ENCODE peak calls at places on chromosomes 12 and 14, in four cellular contexts. One of them, this sample, is unnamed.

GRCh38 chr12:90958995-90959394 is 4.0 kb upstream of the CCER1 start:
- DNase-seq in GM12865: no peak
- DNase-seq in NCI-H1105 treated with DMSO at 0.1 percent for 48 hours: no peak
- DNase-seq in sigmoid colon: no peak
- DNase-seq in this sample: no peak

GRCh38 chr14:78164226-78164853 is 5.8 kb upstream of the NRXN3 start:
- DNase-seq in GM12865: peak
- DNase-seq in NCI-H1105 treated with DMSO at 0.1 percent for 48 hours: peak
- DNase-seq in sigmoid colon: no peak
- DNase-seq in this sample: no peak

GRCh38 chr14:68195126-68195525 is 375.5 kb downstream of the RAD51B start:
- DNase-seq in GM12865: no peak
- DNase-seq in NCI-H1105 treated with DMSO at 0.1 percent for 48 hours: no peak
- DNase-seq in sigmoid colon: no peak
- DNase-seq in this sample: no peak

GRCh38 chr12:117165342-117165741 is 24.9 kb downstream of the FBXO21 start:
- DNase-seq in GM12865: no peak
- DNase-seq in NCI-H1105 treated with DMSO at 0.1 percent for 48 hours: peak
- DNase-seq in sigmoid colon: no peak
- DNase-seq in this sample: no peak

GRCh38 chr14:94768521-94769412 is 1.1 kb downstream of the GSC start:
- DNase-seq in GM12865: peak
- DNase-seq in NCI-H1105 treated with DMSO at 0.1 percent for 48 hours: no peak
- DNase-seq in sigmoid colon: peak
- DNase-seq in this sample: no peak

GRCh38 chr12:130953783-130954543 is at the start of gene ADGRD1:
- DNase-seq in GM12865: peak
- DNase-seq in NCI-H1105 treated with DMSO at 0.1 percent for 48 hours: no peak
- DNase-seq in sigmoid colon: peak
- DNase-seq in this sample: no peak

GRCh38 chr12:58341791-58342190 is 400.4 kb downstream of the ATP23 start:
- DNase-seq in GM12865: no peak
- DNase-seq in NCI-H1105 treated with DMSO at 0.1 percent for 48 hours: peak
- DNase-seq in sigmoid colon: no peak
- DNase-seq in this sample: no peak

GRCh38 chr12:127273621-127274020 is 993.3 kb upstream of the TMEM132C start:
- DNase-seq in GM12865: no peak
- DNase-seq in NCI-H1105 treated with DMSO at 0.1 percent for 48 hours: no peak
- DNase-seq in sigmoid colon: no peak
- DNase-seq in this sample: no peak

GRCh38 chr12:111745201-111745600 is 21.5 kb upstream of the ALDH2 start:
- DNase-seq in GM12865: no peak
- DNase-seq in NCI-H1105 treated with DMSO at 0.1 percent for 48 hours: no peak
- DNase-seq in sigmoid colon: no peak
- DNase-seq in this sample: no peak

GRCh38 chr12:120196363-120196762 is 1.8 kb upstream of the GCN1 start:
- DNase-seq in GM12865: no peak
- DNase-seq in NCI-H1105 treated with DMSO at 0.1 percent for 48 hours: no peak
- DNase-seq in sigmoid colon: no peak
- DNase-seq in this sample: no peak

GRCh38 chr12:68638721-68639395 is 28.2 kb downstream of the RAP1B start:
- DNase-seq in GM12865: no peak
- DNase-seq in NCI-H1105 treated with DMSO at 0.1 percent for 48 hours: no peak
- DNase-seq in sigmoid colon: no peak
- DNase-seq in this sample: no peak

GRCh38 chr12:5708371-5708770 is 236.7 kb downstream of the ANO2 start:
- DNase-seq in GM12865: no peak
- DNase-seq in NCI-H1105 treated with DMSO at 0.1 percent for 48 hours: no peak
- DNase-seq in sigmoid colon: no peak
- DNase-seq in this sample: no peak

GRCh38 chr14:55245657-55246268 is 25.5 kb upstream of the FBXO34 start:
- DNase-seq in GM12865: peak
- DNase-seq in NCI-H1105 treated with DMSO at 0.1 percent for 48 hours: no peak
- DNase-seq in sigmoid colon: no peak
- DNase-seq in this sample: no peak

GRCh38 chr12:91529829-91530228 is 347.2 kb upstream of the DCN start:
- DNase-seq in GM12865: no peak
- DNase-seq in NCI-H1105 treated with DMSO at 0.1 percent for 48 hours: no peak
- DNase-seq in sigmoid colon: no peak
- DNase-seq in this sample: no peak

GRCh38 chr12:103495158-103495782 is 498 bp downstream of the C12orf42 start:
- DNase-seq in GM12865: peak
- DNase-seq in NCI-H1105 treated with DMSO at 0.1 percent for 48 hours: peak
- DNase-seq in sigmoid colon: no peak
- DNase-seq in this sample: peak

GRCh38 chr14:47278233-47278842 is 397.1 kb downstream of the MDGA2 start:
- DNase-seq in GM12865: peak
- DNase-seq in NCI-H1105 treated with DMSO at 0.1 percent for 48 hours: peak
- DNase-seq in sigmoid colon: no peak
- DNase-seq in this sample: no peak

GRCh38 chr12:105279460-105280056 is 43.6 kb upstream of the APPL2 start:
- DNase-seq in GM12865: peak
- DNase-seq in NCI-H1105 treated with DMSO at 0.1 percent for 48 hours: no peak
- DNase-seq in sigmoid colon: no peak
- DNase-seq in this sample: no peak

GRCh38 chr14:80414080-80414479 is 202.8 kb upstream of the DIO2 start:
- DNase-seq in GM12865: no peak
- DNase-seq in NCI-H1105 treated with DMSO at 0.1 percent for 48 hours: no peak
- DNase-seq in sigmoid colon: no peak
- DNase-seq in this sample: no peak

GRCh38 chr12:93901739-93902138 is 224.6 kb downstream of the CRADD start:
- DNase-seq in GM12865: no peak
- DNase-seq in NCI-H1105 treated with DMSO at 0.1 percent for 48 hours: no peak
- DNase-seq in sigmoid colon: no peak
- DNase-seq in this sample: no peak

GRCh38 chr14:72528059-72528950 is 365.6 kb downstream of the DPF3 start:
- DNase-seq in GM12865: no peak
- DNase-seq in NCI-H1105 treated with DMSO at 0.1 percent for 48 hours: no peak
- DNase-seq in sigmoid colon: no peak
- DNase-seq in this sample: no peak

GRCh38 chr12:110760204-110760609 is 17.5 kb upstream of the PPP1CC start:
- DNase-seq in GM12865: no peak
- DNase-seq in NCI-H1105 treated with DMSO at 0.1 percent for 48 hours: no peak
- DNase-seq in sigmoid colon: no peak
- DNase-seq in this sample: no peak

GRCh38 chr12:131386781-131387180 is 324.1 kb upstream of the SFSWAP start:
- DNase-seq in GM12865: no peak
- DNase-seq in NCI-H1105 treated with DMSO at 0.1 percent for 48 hours: no peak
- DNase-seq in sigmoid colon: no peak
- DNase-seq in this sample: no peak

GRCh38 chr14:95292660-95293425 is 26.9 kb downstream of the CLMN start:
- DNase-seq in GM12865: no peak
- DNase-seq in NCI-H1105 treated with DMSO at 0.1 percent for 48 hours: no peak
- DNase-seq in sigmoid colon: no peak
- DNase-seq in this sample: no peak

GRCh38 chr14:54220122-54220691 is 176.6 kb upstream of the CDKN3 start:
- DNase-seq in GM12865: no peak
- DNase-seq in NCI-H1105 treated with DMSO at 0.1 percent for 48 hours: no peak
- DNase-seq in sigmoid colon: no peak
- DNase-seq in this sample: no peak

GRCh38 chr12:42696424-42697149 is 107.0 kb upstream of the PRICKLE1 start:
- DNase-seq in GM12865: no peak
- DNase-seq in NCI-H1105 treated with DMSO at 0.1 percent for 48 hours: no peak
- DNase-seq in sigmoid colon: peak
- DNase-seq in this sample: no peak

GRCh38 chr14:89384023-89384422 is 33.0 kb downstream of the FOXN3 start:
- DNase-seq in GM12865: peak
- DNase-seq in NCI-H1105 treated with DMSO at 0.1 percent for 48 hours: no peak
- DNase-seq in sigmoid colon: peak
- DNase-seq in this sample: no peak

GRCh38 chr12:61920230-61920629 is 340.0 kb upstream of the USP15 start:
- DNase-seq in GM12865: no peak
- DNase-seq in NCI-H1105 treated with DMSO at 0.1 percent for 48 hours: no peak
- DNase-seq in sigmoid colon: no peak
- DNase-seq in this sample: no peak

GRCh38 chr12:127238061-127238460 is 1028.9 kb upstream of the TMEM132C start:
- DNase-seq in GM12865: no peak
- DNase-seq in NCI-H1105 treated with DMSO at 0.1 percent for 48 hours: no peak
- DNase-seq in sigmoid colon: no peak
- DNase-seq in this sample: no peak

GRCh38 chr12:91964501-91964900 is 181.1 kb downstream of the BTG1 start:
- DNase-seq in GM12865: no peak
- DNase-seq in NCI-H1105 treated with DMSO at 0.1 percent for 48 hours: no peak
- DNase-seq in sigmoid colon: no peak
- DNase-seq in this sample: no peak

GRCh38 chr12:14417717-14418116 is 52.2 kb downstream of the ATF7IP start:
- DNase-seq in GM12865: peak
- DNase-seq in NCI-H1105 treated with DMSO at 0.1 percent for 48 hours: peak
- DNase-seq in sigmoid colon: peak
- DNase-seq in this sample: peak